ENCODE peak calls at places on chromosomes 11 and 22, in nine cellular contexts. V, L, P, G, J, E, C, M and K are unnamed samples.

GRCh38 chr11:48064306-48064705 is 83.9 kb downstream of the PTPRJ start:
- DNase-seq in M (no peak), L (no peak), J (peak; percentile 71), G (no peak), P (no peak), V (peak; percentile 51), C (peak; percentile 73), E (no peak), K (no peak)

GRCh38 chr22:42243802-42244060 is 26.7 kb downstream of the TCF20 start:
- DNase-seq in P (no peak), G (no peak), L (no peak), C (no peak), J (no peak), M (no peak), E (no peak), V (no peak), K (no peak)

GRCh38 chr11:10379433-10379832 is 74.6 kb downstream of the ADM start:
- DNase-seq in E (no peak), P (no peak), V (peak; percentile 76), J (peak; percentile 48), M (no peak), G (no peak), C (peak; percentile 88), L (no peak), K (peak; percentile 35)

GRCh38 chr11:126339073-126339865 is 16.2 kb upstream of the ST3GAL4 start:
- DNase-seq in P (no peak), M (peak; percentile 51), V (peak; percentile 37), G (no peak), J (no peak), L (no peak), C (no peak), E (no peak), K (no peak)

GRCh38 chr11:131025020-131025419 is 108.7 kb upstream of the SNX19 start:
- DNase-seq in J (peak; percentile 58), M (no peak), G (no peak), E (peak; percentile 9), V (peak; percentile 66), C (peak; percentile 80), L (no peak), P (peak; percentile 15), K (peak; percentile 70)

GRCh38 chr11:6414874-6415328 is 4.0 kb downstream of the APBB1 start:
- DNase-seq in M (no peak), E (no peak), G (no peak), L (no peak), J (no peak), C (no peak), V (no peak), P (no peak), K (no peak)

GRCh38 chr11:64539711-64540420 is 51.2 kb upstream of the SLC22A12 start:
- DNase-seq in C (no peak), G (no peak), M (no peak), J (no peak), E (no peak), V (no peak), P (no peak), L (no peak), K (no peak)

GRCh38 chr11:71414645-71415044 is 33.5 kb downstream of the DHCR7 start:
- DNase-seq in J (no peak), P (no peak), E (no peak), M (no peak), V (no peak), C (no peak), G (no peak), L (no peak), K (no peak)

GRCh38 chr22:37242395-37242918 is 1.6 kb downstream of the RAC2 start:
- DNase-seq in V (no peak), P (no peak), J (no peak), G (peak; percentile 55), M (peak; percentile 85), C (peak; percentile 48), L (peak; percentile 55), E (no peak), K (peak; percentile 64)

GRCh38 chr11:80155412-80156017 is 714.7 kb upstream of the TENM4 start:
- DNase-seq in G (no peak), J (peak; percentile 31), V (peak; percentile 37), M (no peak), E (peak; percentile 12), L (no peak), P (no peak), C (peak; percentile 41), K (peak; percentile 49)

GRCh38 chr11:62546937-62547625 is 475 bp upstream of the AHNAK start:
- DNase-seq in J (peak; percentile 67), L (no peak), G (peak; percentile 42), E (no peak), V (peak; percentile 64), P (no peak), M (no peak), C (peak; percentile 86), K (peak; percentile 90)

GRCh38 chr11:24496728-24497396 is at the start of gene LUZP2:
- DNase-seq in C (peak; percentile 60), J (peak; percentile 38), G (no peak), E (peak; percentile 69), L (peak; percentile 16), V (no peak), P (no peak), M (peak; percentile 61), K (peak; percentile 50)

GRCh38 chr22:26725012-26725676 is 67.8 kb downstream of the MIAT start:
- DNase-seq in L (no peak), J (no peak), G (no peak), M (no peak), E (no peak), C (peak; percentile 31), V (no peak), P (no peak), K (no peak)

GRCh38 chr11:68036141-68036716 is 2.6 kb upstream of the TCIRG1 start:
- DNase-seq in G (no peak), L (peak; percentile 35), M (peak; percentile 87), C (no peak), J (no peak), E (no peak), V (no peak), P (no peak), K (no peak)

GRCh38 chr22:50544746-50545253 is 899 bp upstream of the KLHDC7B start:
- DNase-seq in L (no peak), M (peak; percentile 86), P (no peak), J (no peak), E (no peak), G (no peak), C (no peak), V (no peak), K (peak; percentile 93)
- H3K4me3 ChIP-seq in L (no peak overlapping the region), M (peak overlapping the region; percentile 32), P (no peak overlapping the region), J (no peak overlapping the region), E (no peak overlapping the region), G (no peak overlapping the region), C (peak overlapping the region; percentile 51), V (no peak overlapping the region), K (peak overlapping the region; percentile 19)

DNA sequence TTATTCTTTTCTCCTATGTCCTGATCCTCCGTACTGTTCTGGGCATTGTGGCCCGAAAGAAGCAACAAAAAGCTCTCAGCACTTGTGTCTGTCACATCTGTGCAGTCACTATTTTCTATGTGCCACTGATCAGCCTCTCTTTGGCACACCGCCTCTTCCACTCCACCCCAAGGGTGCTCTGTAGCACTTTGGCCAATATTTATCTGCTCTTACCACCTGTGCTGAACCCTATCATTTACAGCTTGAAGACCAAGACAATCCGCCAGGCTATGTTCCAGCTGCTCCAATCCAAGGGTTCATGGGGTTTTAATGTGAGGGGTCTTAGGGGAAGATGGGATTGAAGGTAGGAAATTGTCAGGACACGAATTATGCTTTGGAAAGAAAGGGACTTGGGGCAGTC is 843 bp downstream of the OR51T1 start:
- DNase-seq in C (no peak), G (no peak), P (no peak), M (no peak), L (no peak), V (no peak), J (no peak), E (no peak), K (no peak)
- H3K4me3 ChIP-seq in C (no peak overlapping the region), G (no peak overlapping the region), P (no peak overlapping the region), M (no peak overlapping the region), L (no peak overlapping the region), V (no peak overlapping the region), J (no peak overlapping the region), E (peak overlapping the region; percentile 2), K (no peak overlapping the region)

DNA sequence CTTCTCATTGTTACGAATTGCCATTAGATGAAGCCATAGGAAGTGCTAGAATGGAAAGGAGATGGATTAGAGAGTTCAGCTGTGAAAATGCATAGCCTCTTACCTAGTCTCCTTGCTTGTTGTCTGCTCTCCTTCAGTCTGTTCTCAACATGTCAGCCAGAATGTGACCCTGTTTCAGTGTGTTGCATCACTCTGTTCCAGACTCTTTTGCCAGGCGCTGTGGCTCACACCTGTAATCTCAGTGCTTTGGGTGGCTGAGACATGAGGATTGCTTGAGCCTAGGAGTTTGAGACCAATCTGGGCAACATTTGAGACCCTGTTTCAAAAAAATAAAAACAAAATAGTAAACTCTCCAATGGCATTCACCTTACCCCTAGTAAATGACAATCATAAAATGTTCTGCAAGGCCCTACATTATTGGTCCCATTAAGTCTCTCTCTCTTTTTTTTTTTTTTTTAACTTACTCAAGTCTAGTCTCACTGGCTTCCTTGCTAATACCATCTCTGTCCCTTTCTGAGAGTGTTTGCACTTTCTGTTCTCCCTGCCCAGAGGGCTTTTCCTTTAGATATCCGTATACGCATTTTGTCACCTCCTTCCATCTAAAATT is 39.4 kb downstream of the CYP2R1 start:
- DNase-seq in C (no peak), L (no peak), J (no peak), M (no peak), V (no peak), G (no peak), E (no peak), P (no peak), K (no peak)
- H3K4me3 ChIP-seq in C (no peak overlapping the region), L (no peak overlapping the region), J (no peak overlapping the region), M (no peak overlapping the region), V (no peak overlapping the region), G (no peak overlapping the region), E (no peak overlapping the region), P (no peak overlapping the region), K (no peak overlapping the region)

GRCh38 chr11:2138436-2139117 is 612 bp downstream of the IGF2 start:
- DNase-seq in J (no peak), C (peak; percentile 27), V (no peak), M (no peak), P (no peak), E (no peak), G (no peak), L (peak; percentile 24), K (no peak)

GRCh38 chr11:2138075-2138435 is 1.1 kb downstream of the IGF2 start:
- DNase-seq in M (no peak), C (no peak), E (no peak), J (no peak), P (no peak), L (peak; percentile 20), V (no peak), G (no peak), K (no peak)

GRCh38 chr11:2140411-2141400 is 1.5 kb upstream of the IGF2 start:
- DNase-seq in J (no peak), C (no peak), E (no peak), V (no peak), G (no peak), P (no peak), M (no peak), L (peak; percentile 13), K (no peak)

GRCh38 chr11:2139691-2140337 is 625 bp upstream of the IGF2 start:
- DNase-seq in G (no peak), E (no peak), C (no peak), L (peak; percentile 18), M (no peak), V (no peak), J (no peak), P (no peak), K (peak; percentile 21)

DNA sequence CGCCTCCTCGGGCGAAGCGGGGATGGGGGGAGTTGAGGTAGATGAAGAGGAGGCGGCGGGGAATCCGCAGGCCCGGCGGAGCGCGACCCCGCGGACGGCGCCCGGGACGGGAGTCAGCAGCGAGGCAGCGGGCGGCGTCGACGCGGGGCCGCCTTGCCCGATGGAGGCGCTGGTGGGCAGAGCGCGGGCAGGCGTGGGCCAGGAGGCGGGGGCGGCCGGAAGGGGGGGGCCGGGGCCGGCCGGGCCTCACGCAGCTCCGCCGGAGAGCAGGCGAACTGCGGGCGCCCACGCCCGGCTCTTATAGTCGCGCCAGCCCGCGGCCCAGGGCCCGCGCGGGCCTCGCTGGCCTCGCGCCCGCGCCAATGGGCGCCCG is at the start of gene IGF2:
- DNase-seq in G (no peak), M (no peak), P (no peak), L (peak; percentile 32), E (no peak), J (no peak), C (no peak), V (no peak), K (no peak)
- H3K4me3 ChIP-seq in G (peak within 1 kb of the TSS; percentile 67), M (peak within 1 kb of the TSS; percentile 26), P (peak within 1 kb of the TSS; percentile 44), L (peak within 1 kb of the TSS; percentile 55), E (peak within 1 kb of the TSS; percentile 62), J (peak within 1 kb of the TSS; percentile 46), C (no peak within 1 kb of the TSS), V (no peak within 1 kb of the TSS), K (peak within 1 kb of the TSS; percentile 28)